ENCODE peak calls at places on chromosomes 4 and X, in five cellular contexts. K is breast epithelium, M is neural progenitor cell, V is psoas muscle, J is heart left ventricle. E is an unnamed sample. For H3K4me1, the result is how much of the 10 kb centered on the place peaks cover.

GRCh38 chr4:105966046-105966445 is 70.8 kb downstream of the NPNT start:
- DNase-seq in K (no peak), M (no peak), V (no peak), J (no peak), E (no peak)

GRCh38 chrX:133726211-133726630 is 259.2 kb downstream of the GPC3 start:
- DNase-seq in K (no peak), M (no peak), V (no peak), J (no peak), E (no peak)

GRCh38 chr4:48042979-48043461 is 26.4 kb downstream of the NIPAL1 start:
- DNase-seq in K (no peak), M (no peak), V (no peak), J (no peak), E (no peak)

GRCh38 chrX:107551546-107551945 is 76.8 kb upstream of the PRPS1 start:
- DNase-seq in K (no peak), M (no peak), V (no peak), J (no peak), E (no peak)

GRCh38 chrX:44904542-44905115 is 31.6 kb downstream of the KDM6A start:
- DNase-seq in K (no peak), M (peak), V (no peak), J (no peak), E (no peak)

GRCh38 chr4:95284668-95285067 is 264.1 kb downstream of the UNC5C start:
- DNase-seq in K (no peak), M (no peak), V (no peak), J (no peak), E (no peak)

GRCh38 chr4:15525080-15525479 is 55.4 kb downstream of the CC2D2A start:
- DNase-seq in K (no peak), M (no peak), V (no peak), J (no peak), E (no peak)

GRCh38 chr4:184347251-184348239 is 126.8 kb downstream of the IRF2 start:
- DNase-seq in K (no peak), M (peak), V (peak), J (peak), E (peak)

GRCh38 chr4:15836362-15836761 is 58.2 kb downstream of the CD38 start:
- DNase-seq in K (no peak), M (no peak), V (no peak), J (no peak), E (no peak)

GRCh38 chrX:136055651-136056221 is 70.5 kb downstream of the SLC9A6 start:
- DNase-seq in K (no peak), M (no peak), V (peak), J (no peak), E (peak)

GRCh38 chr4:31083451-31083850 is 363.3 kb downstream of the PCDH7 start:
- DNase-seq in K (no peak), M (no peak), V (no peak), J (no peak), E (no peak)

GRCh38 chr4:185700048-185700447 is 111.9 kb downstream of the SORBS2 start:
- DNase-seq in K (no peak), M (no peak), V (no peak), J (no peak), E (no peak)

GRCh38 chr4:145154573-145154972 is 25.8 kb downstream of the OTUD4 start:
- DNase-seq in K (no peak), M (peak), V (no peak), J (no peak), E (no peak)

GRCh38 chr4:23906839-23907238 is 17.0 kb upstream of the PPARGC1A start:
- DNase-seq in K (no peak), M (no peak), V (no peak), J (no peak), E (no peak)

GRCh38 chr4:34181891-34182290 is 2062.4 kb downstream of the ARAP2 start:
- DNase-seq in K (no peak), M (no peak), V (no peak), J (no peak), E (no peak)

GRCh38 chr4:117137143-117137542 is 51.8 kb upstream of the TRAM1L1 start:
- DNase-seq in K (no peak), M (no peak), V (no peak), J (no peak), E (no peak)

GRCh38 chr4:153426207-153426886 is 39.8 kb upstream of the TMEM131L start:
- DNase-seq in K (no peak), M (no peak), V (no peak), J (no peak), E (no peak)

GRCh38 chrX:18938710-18939109 is 45.2 kb downstream of the PHKA2 start:
- DNase-seq in K (no peak), M (no peak), V (no peak), J (no peak), E (no peak)

GRCh38 chr4:114249561-114250356 is 270.3 kb upstream of the ARSJ start:
- DNase-seq in K (no peak), M (no peak), V (no peak), J (no peak), E (no peak)

GRCh38 chrX:54193085-54193484 is 10.0 kb upstream of the FAM120C start:
- DNase-seq in K (no peak), M (no peak), V (no peak), J (no peak), E (no peak)

GRCh38 chr4:189615217-189615663 is 325.4 kb upstream of the FRG1 start:
- DNase-seq in K (no peak), M (no peak), V (no peak), J (no peak), E (no peak)

GRCh38 chrX:144335402-144335801 is 451.5 kb downstream of the UBE2NL start:
- DNase-seq in K (no peak), M (peak), V (no peak), J (no peak), E (no peak)

GRCh38 chrX:155747520-155747919 is 133.6 kb upstream of the VAMP7 start:
- DNase-seq in K (no peak), M (no peak), V (peak), J (no peak), E (peak)

GRCh38 chr4:74262522-74262921 is 45.7 kb upstream of the EPGN start:
- DNase-seq in K (no peak), M (no peak), V (no peak), J (no peak), E (no peak)

GRCh38 chrX:19883878-19884277 is 3.5 kb downstream of the SH3KBP1 start:
- DNase-seq in K (no peak), M (no peak), V (no peak), J (no peak), E (no peak)

GRCh38 chr4:152168960-152169616 is 366.8 kb downstream of the FBXW7 start:
- DNase-seq in K (no peak), M (no peak), V (no peak), J (no peak), E (no peak)

GRCh38 chr4:153931804-153932203 is 142.9 kb upstream of the SFRP2 start:
- DNase-seq in K (no peak), M (no peak), V (no peak), J (no peak), E (no peak)

GRCh38 chrX:135099493-135099783 is 20.9 kb downstream of the ETDB start:
- DNase-seq in K (no peak), M (no peak), V (no peak), J (no peak), E (no peak)

GRCh38 chrX:13697976-13698375 is 9.0 kb downstream of the RAB9A start:
- DNase-seq in K (no peak), M (no peak), V (no peak), J (no peak), E (no peak)
- H3K4me1 ChIP-seq in K (under half), M (under half), V (under half), J (under half), E (half or more)

GRCh38 chr4:122003335-122003734 is 51.5 kb upstream of the TRPC3 start:
- DNase-seq in K (no peak), M (peak), V (no peak), J (no peak), E (no peak)
- TF ChIP-seq CTCF in K (no peak), M (peak), V (no peak), J (peak), E (no peak)

DNA sequence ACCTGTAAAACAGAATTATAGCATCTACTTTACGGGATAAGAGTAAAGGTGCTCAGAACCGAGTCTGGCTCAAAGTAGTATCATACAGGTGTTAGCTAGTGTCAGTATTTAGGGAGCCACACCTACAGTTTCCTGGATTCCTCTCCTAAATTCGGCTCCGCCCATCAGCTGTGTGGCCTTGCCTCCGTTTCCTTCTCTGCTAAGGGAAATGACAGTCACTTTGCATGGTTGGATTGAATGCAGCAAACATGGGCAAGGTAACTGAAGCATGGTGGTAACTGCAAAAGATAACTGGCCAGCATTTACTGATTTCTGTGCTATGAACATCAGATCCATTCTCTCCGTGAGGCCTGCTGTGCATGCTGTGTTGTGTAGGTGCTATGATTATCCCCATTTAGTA is 2.8 kb downstream of the PPP1R3F start:
- DNase-seq in K (no peak), M (no peak), V (no peak), J (no peak), E (no peak)
- H3K4me1 ChIP-seq in K (under half), M (under half), V (under half), J (under half), E (under half)

GRCh38 chr4:158209825-158210807 is at the start of gene TMEM144:
- DNase-seq in K (peak), M (peak), V (peak), J (peak), E (peak)
- TF ChIP-seq CTCF in K (no peak), M (peak), V (no peak), J (no peak), E (no peak)

DNA sequence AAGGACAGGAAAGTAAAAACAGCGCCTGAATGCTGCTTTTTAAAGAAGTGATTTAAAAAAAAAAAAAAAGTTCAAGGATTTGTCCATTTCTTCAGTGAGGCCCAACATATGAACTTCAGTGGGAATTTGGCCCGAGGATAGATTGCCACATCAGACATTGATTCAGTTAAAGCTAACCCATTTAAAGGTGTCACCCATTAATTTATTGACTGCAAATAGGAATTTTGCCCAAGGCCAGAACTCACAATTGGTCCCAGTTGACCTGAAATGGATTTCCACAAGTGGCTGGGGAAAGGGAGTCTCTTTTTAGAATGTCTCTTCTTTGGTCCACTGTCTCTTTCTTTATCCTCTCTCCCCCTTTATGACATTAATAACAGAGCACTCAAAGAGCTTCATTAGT is 86.5 kb upstream of the RPL34 start:
- DNase-seq in K (no peak), M (no peak), V (no peak), J (no peak), E (no peak)
- H3K4me1 ChIP-seq in K (under half), M (under half), V (under half), J (under half), E (under half)

DNA sequence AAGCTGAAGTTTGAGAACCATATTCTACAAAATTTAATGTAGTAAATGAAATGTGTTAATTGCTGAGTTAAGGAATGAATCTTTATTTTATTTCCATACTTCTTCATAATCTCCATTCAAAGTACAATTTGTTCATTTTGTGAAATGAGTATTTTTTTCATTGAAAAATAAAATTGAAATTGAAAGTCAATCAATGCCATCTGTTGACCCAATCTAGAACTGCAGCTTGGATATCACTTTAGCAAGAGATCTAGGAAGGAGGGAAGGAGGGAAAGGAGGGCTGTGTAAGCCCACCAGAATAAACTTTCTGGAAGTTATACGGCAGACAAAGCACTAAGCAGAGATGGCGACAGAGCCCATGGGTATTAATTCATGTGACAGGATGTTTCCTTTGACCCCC is 128.4 kb downstream of the ZMAT1 start:
- DNase-seq in K (no peak), M (peak), V (no peak), J (no peak), E (no peak)
- TF ChIP-seq CTCF in K (no peak), M (peak), V (peak), J (peak), E (no peak)